ENCODE peak calls at places on chromosomes 12 and 14, in seven cellular contexts. Y is A549, D is adrenal gland, C is tibial nerve, Q is transverse colon, K is gastrocnemius medialis, W is ovary. F is an unnamed sample.
A peak's percentile ranks its signal among the peaks of the same experiment; 100 is the strongest.

GRCh38 chr12:76346798-76347420 is 1.3 kb downstream of the BBS10 start:
- DNase-seq in Y (peak; percentile 54), D (peak; percentile 56), C (peak; percentile 55), Q (no peak), K (peak; percentile 54), W (no peak), F (no peak)

GRCh38 chr14:58774531-58774930 is 136.8 kb downstream of the DACT1 start:
- DNase-seq in Y (no peak), D (no peak), C (no peak), Q (no peak), K (no peak), W (no peak), F (no peak)

GRCh38 chr12:9646794-9647622 is 22.5 kb upstream of the CLEC2D start:
- DNase-seq in Y (peak; percentile 9), D (no peak), C (no peak), Q (no peak), K (no peak), W (no peak), F (no peak)

GRCh38 chr12:124512667-124513296 is 54.6 kb downstream of the NCOR2 start:
- DNase-seq in Y (peak; percentile 84), D (peak; percentile 95), C (peak; percentile 80), Q (peak; percentile 86), K (peak; percentile 75), W (peak; percentile 84), F (peak; percentile 93)

GRCh38 chr14:20697273-20698017 is 8.9 kb downstream of the ANG start:
- DNase-seq in Y (peak; percentile 79), D (peak; percentile 81), C (peak; percentile 68), Q (peak; percentile 73), K (peak; percentile 36), W (no peak), F (no peak)

GRCh38 chr14:68792830-68793733 is at the start of gene ZFP36L1:
- DNase-seq in Y (peak; percentile 97), D (peak; percentile 96), C (peak; percentile 93), Q (peak; percentile 94), K (peak; percentile 93), W (peak; percentile 94), F (peak; percentile 98)

GRCh38 chr14:65237023-65237814 is 134.9 kb upstream of the MAX start:
- DNase-seq in Y (no peak), D (peak; percentile 26), C (peak; percentile 34), Q (no peak), K (no peak), W (no peak), F (no peak)

GRCh38 chr14:88618476-88618875 is 55.6 kb downstream of the ZC3H14 start:
- DNase-seq in Y (no peak), D (no peak), C (no peak), Q (no peak), K (no peak), W (no peak), F (no peak)

GRCh38 chr14:90518941-90519256 is 122.1 kb downstream of the CALM1 start:
- DNase-seq in Y (peak; percentile 46), D (no peak), C (no peak), Q (peak; percentile 54), K (no peak), W (no peak), F (no peak)

GRCh38 chr12:89951694-89952060 is 243.0 kb upstream of the ATP2B1 start:
- DNase-seq in Y (no peak), D (no peak), C (no peak), Q (no peak), K (no peak), W (no peak), F (no peak)

GRCh38 chr14:104750658-104751057 is 2.3 kb upstream of the SIVA1 start:
- DNase-seq in Y (peak; percentile 48), D (no peak), C (no peak), Q (no peak), K (peak; percentile 26), W (no peak), F (no peak)

GRCh38 chr12:1565172-1565571 is 29.2 kb downstream of the FBXL14 start:
- DNase-seq in Y (no peak), D (no peak), C (no peak), Q (no peak), K (no peak), W (no peak), F (no peak)

GRCh38 chr12:92288533-92288932 is 142.9 kb upstream of the BTG1 start:
- DNase-seq in Y (no peak), D (no peak), C (peak; percentile 20), Q (no peak), K (no peak), W (no peak), F (peak; percentile 69)

GRCh38 chr14:89143595-89143994 is 273.4 kb downstream of the FOXN3 start:
- DNase-seq in Y (no peak), D (no peak), C (no peak), Q (no peak), K (no peak), W (no peak), F (no peak)

GRCh38 chr14:97692084-97692483 is 894.9 kb downstream of the VRK1 start:
- DNase-seq in Y (no peak), D (no peak), C (no peak), Q (no peak), K (no peak), W (no peak), F (no peak)

GRCh38 chr14:52325126-52325525 is 11.0 kb downstream of the PTGER2 start:
- DNase-seq in Y (no peak), D (no peak), C (no peak), Q (no peak), K (no peak), W (no peak), F (no peak)

GRCh38 chr12:30188602-30189326 is 405.0 kb upstream of the TMTC1 start:
- DNase-seq in Y (no peak), D (no peak), C (no peak), Q (no peak), K (no peak), W (no peak), F (no peak)

GRCh38 chr14:66404051-66404450 is 82.1 kb upstream of the CCDC196 start:
- DNase-seq in Y (no peak), D (no peak), C (no peak), Q (no peak), K (no peak), W (no peak), F (no peak)

GRCh38 chr12:52506858-52507715 is 13.1 kb downstream of the KRT5 start:
- DNase-seq in Y (peak; percentile 61), D (no peak), C (no peak), Q (no peak), K (no peak), W (no peak), F (no peak)

GRCh38 chr14:77641207-77641533 is 24.7 kb upstream of the SPTLC2 start:
- DNase-seq in Y (no peak), D (peak; percentile 7), C (no peak), Q (peak; percentile 27), K (no peak), W (no peak), F (no peak)
- H3K4me3 ChIP-seq in Y (no peak overlapping the region), D (peak overlapping the region; percentile 3), C (no peak overlapping the region), Q (no peak overlapping the region), K (peak overlapping the region; percentile 50), W (peak overlapping the region; percentile 34), F (no peak overlapping the region)

GRCh38 chr14:101872333-101872732 is 92.0 kb upstream of the DYNC1H1 start:
- DNase-seq in Y (no peak), D (no peak), C (no peak), Q (no peak), K (no peak), W (no peak), F (no peak)

GRCh38 chr14:101873401-101873800 is 91.0 kb upstream of the DYNC1H1 start:
- DNase-seq in Y (no peak), D (no peak), C (no peak), Q (no peak), K (no peak), W (no peak), F (no peak)

GRCh38 chr14:101875041-101875725 is 89.2 kb upstream of the DYNC1H1 start:
- DNase-seq in Y (no peak), D (no peak), C (no peak), Q (no peak), K (no peak), W (no peak), F (no peak)

GRCh38 chr14:101875726-101876268 is 88.6 kb upstream of the DYNC1H1 start:
- DNase-seq in Y (no peak), D (no peak), C (no peak), Q (no peak), K (no peak), W (no peak), F (no peak)

GRCh38 chr14:101874001-101874400 is 90.4 kb upstream of the DYNC1H1 start:
- DNase-seq in Y (no peak), D (no peak), C (no peak), Q (no peak), K (no peak), W (no peak), F (no peak)
- TF ChIP-seq POLR2A in Y (no peak), D (no peak), C (no peak), Q (no peak), K (no peak), W (no peak), F (no peak)

GRCh38 chr12:95852133-95852532 is 6.6 kb upstream of the SNRPF start:
- DNase-seq in Y (no peak), D (no peak), C (no peak), Q (no peak), K (no peak), W (no peak), F (no peak)

GRCh38 chr12:95851609-95852008 is 7.1 kb upstream of the SNRPF start:
- DNase-seq in Y (no peak), D (no peak), C (no peak), Q (no peak), K (no peak), W (no peak), F (no peak)

DNA sequence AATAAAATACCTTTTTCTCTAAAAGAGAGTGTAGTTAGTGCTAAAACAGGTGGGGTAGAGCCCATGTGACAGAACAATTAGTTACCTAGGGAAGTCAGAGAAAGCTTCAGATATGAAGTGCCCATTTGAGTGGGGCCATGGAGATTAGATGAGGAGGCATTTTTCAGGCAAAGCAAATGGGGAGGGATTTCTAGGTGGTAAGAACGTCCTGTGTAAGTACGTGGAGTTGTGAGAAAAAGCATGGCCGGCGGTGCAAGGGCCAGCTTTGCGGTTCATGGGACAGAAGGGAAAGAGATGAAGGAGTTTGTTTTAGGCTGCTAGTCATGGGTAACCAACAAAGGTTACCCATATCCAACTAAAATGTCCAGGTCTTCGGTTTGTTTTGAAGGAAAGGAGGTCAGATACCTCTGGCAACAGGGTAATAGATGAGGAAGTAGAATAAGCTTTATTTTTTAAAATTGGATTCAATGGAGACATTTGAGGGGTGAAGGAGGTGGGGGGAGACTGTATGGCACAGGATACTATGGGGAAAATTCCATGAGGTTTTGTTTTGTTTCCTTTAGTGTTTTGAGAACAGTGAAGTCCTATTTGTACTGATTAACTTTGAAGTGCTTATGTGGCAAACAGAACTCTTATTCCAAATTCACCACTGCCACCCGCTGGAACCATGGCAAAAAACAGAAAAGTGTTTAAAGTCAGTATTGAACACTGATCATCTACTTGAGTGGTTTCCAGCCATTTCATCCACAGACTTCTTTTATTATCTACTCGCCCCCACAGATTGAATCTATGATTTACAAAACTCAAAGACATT is 10.0 kb upstream of the SNRPF start:
- DNase-seq in Y (peak; percentile 78), D (peak; percentile 29), C (no peak), Q (peak; percentile 14), K (no peak), W (no peak), F (no peak)
- H3K4me3 ChIP-seq in Y (no peak overlapping the region), D (no peak overlapping the region), C (no peak overlapping the region), Q (no peak overlapping the region), K (no peak overlapping the region), W (no peak overlapping the region), F (no peak overlapping the region)

DNA sequence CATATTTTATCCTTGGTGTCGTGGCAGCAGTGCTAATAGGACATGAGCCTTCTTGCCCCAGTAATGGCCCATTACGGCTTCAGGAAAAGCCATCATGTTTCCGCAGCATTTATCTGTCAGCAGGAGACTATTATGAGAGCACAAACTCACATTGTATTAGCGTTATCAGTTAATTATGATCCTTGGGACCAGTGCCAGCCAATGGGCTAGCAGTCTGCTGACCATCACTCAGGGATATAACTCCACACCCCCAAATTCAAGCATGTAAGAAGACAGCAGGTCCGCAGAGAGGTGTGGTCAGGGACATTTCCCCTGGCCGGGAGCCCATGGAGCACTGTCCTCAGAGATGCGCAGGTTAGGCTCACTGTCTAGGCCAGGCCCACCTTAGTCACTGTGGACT is 4.9 kb upstream of the ESRRB start:
- DNase-seq in Y (no peak), D (no peak), C (no peak), Q (no peak), K (no peak), W (no peak), F (no peak)
- TF ChIP-seq POLR2A in Y (no peak), D (no peak), C (no peak), Q (no peak), K (no peak), W (no peak), F (no peak)